ENCODE peak calls at places on chromosomes 3 and 15, in nine cellular contexts. Z is HL-60, L is AG04449, W is brain microvascular endothelial cell, K is B cell, J is foreskin keratinocyte, P is Calu3, M is fibroblast of lung, I is fibroblast of villous mesenchyme. O is an unnamed sample.

GRCh38 chr15:48414015-48414414 is 82.8 kb downstream of the DUT start:
- DNase-seq in I (peak; percentile 63), P (no peak), L (no peak), J (no peak), M (peak; percentile 57), K (no peak), W (no peak), Z (no peak), O (no peak)

GRCh38 chr3:191566469-191566868 is 105.5 kb downstream of the PYDC2 start:
- DNase-seq in L (no peak), P (no peak), M (no peak), K (no peak), I (no peak), W (no peak), Z (no peak), J (peak; percentile 83), O (no peak)

GRCh38 chr3:71031914-71032521 is 551.5 kb downstream of the FOXP1 start:
- DNase-seq in I (no peak), L (no peak), M (no peak), J (no peak), P (no peak), K (peak; percentile 16), W (no peak), Z (no peak), O (no peak)

GRCh38 chr3:112394008-112394616 is 61.2 kb downstream of the CD200 start:
- DNase-seq in K (no peak), I (peak; percentile 79), J (no peak), Z (no peak), L (no peak), P (no peak), W (no peak), M (peak; percentile 74), O (no peak)

GRCh38 chr15:74497584-74497983 is 36.6 kb upstream of the UBL7 start:
- DNase-seq in M (no peak), W (no peak), J (peak; percentile 78), L (no peak), P (no peak), K (no peak), I (no peak), Z (no peak), O (no peak)

GRCh38 chr3:162992741-162993140 is 1496.1 kb downstream of the OTOL1 start:
- DNase-seq in P (no peak), J (no peak), M (no peak), Z (no peak), L (no peak), I (no peak), W (no peak), K (no peak), O (no peak)

GRCh38 chr3:184578822-184579221 is 17.2 kb downstream of the EPHB3 start:
- DNase-seq in P (no peak), L (no peak), Z (no peak), J (no peak), W (no peak), I (no peak), K (no peak), M (no peak), O (no peak)

GRCh38 chr15:98953000-98953776 is 54.4 kb downstream of the PGPEP1L start:
- DNase-seq in Z (no peak), W (no peak), M (peak; percentile 76), P (no peak), J (no peak), K (no peak), L (no peak), I (no peak), O (no peak)

GRCh38 chr3:149453140-149453805 is 21.2 kb upstream of the TM4SF4 start:
- DNase-seq in K (no peak), Z (no peak), P (no peak), J (peak; percentile 48), L (no peak), W (no peak), I (no peak), M (no peak), O (no peak)

GRCh38 chr3:174767406-174767805 is 91.7 kb upstream of the NAALADL2 start:
- DNase-seq in P (no peak), M (no peak), J (no peak), W (peak; percentile 90), I (no peak), Z (no peak), L (no peak), K (no peak), O (no peak)

GRCh38 chr3:31544634-31545033 is 11.9 kb downstream of the STT3B start:
- DNase-seq in W (no peak), Z (no peak), P (no peak), J (no peak), K (no peak), M (peak; percentile 42), L (no peak), I (peak; percentile 96), O (no peak)

GRCh38 chr3:11784962-11785361 is 61.7 kb downstream of the TAMM41 start:
- DNase-seq in I (peak; percentile 51), W (no peak), M (no peak), P (no peak), Z (no peak), J (no peak), K (no peak), L (no peak), O (no peak)

GRCh38 chr3:169661567-169662214 is 1.8 kb downstream of the MECOM start:
- DNase-seq in I (no peak), Z (no peak), J (no peak), M (peak; percentile 51), K (no peak), L (no peak), W (peak; percentile 21), P (peak; percentile 61), O (no peak)

GRCh38 chr15:25613113-25613512 is 174.3 kb upstream of the UBE3A start:
- DNase-seq in M (no peak), P (no peak), Z (no peak), K (no peak), L (no peak), I (no peak), W (no peak), J (no peak), O (no peak)

GRCh38 chr3:43996379-43997301 is 245.0 kb upstream of the TOPAZ1 start:
- DNase-seq in I (no peak), Z (no peak), M (peak; percentile 59), P (peak; percentile 74), W (no peak), K (peak; percentile 63), L (no peak), J (no peak), O (no peak)
- TF ChIP-seq CTCF in I (peak; percentile 5), Z (no peak), M (no peak), P (no peak), W (peak; percentile 46), K (no peak), L (peak; percentile 61), J (peak; percentile 48), O (peak; percentile 13)

GRCh38 chr3:134126153-134126552 is 96.4 kb upstream of the SLCO2A1 start:
- DNase-seq in M (peak; percentile 14), Z (no peak), L (no peak), P (no peak), W (no peak), J (no peak), I (no peak), K (no peak), O (no peak)
- TF ChIP-seq CTCF in M (no peak), Z (no peak), L (no peak), P (no peak), W (peak; percentile 51), J (peak; percentile 53), I (peak; percentile 38), K (no peak), O (no peak)

GRCh38 chr15:75921732-75922703 is 18.3 kb downstream of the FBXO22 start:
- DNase-seq in P (peak; percentile 22), K (no peak), Z (no peak), L (peak; percentile 37), I (peak; percentile 98), M (peak; percentile 92), J (peak; percentile 64), W (peak; percentile 80), O (no peak)
- TF ChIP-seq CTCF in P (peak; percentile 18), K (no peak), Z (peak; percentile 6), L (peak; percentile 35), I (peak; percentile 53), M (peak; percentile 28), J (peak; percentile 70), W (peak; percentile 62), O (peak; percentile 60)

GRCh38 chr15:75723171-75723846 is 10.7 kb upstream of the CSPG4 start:
- DNase-seq in L (no peak), J (no peak), K (peak; percentile 13), M (no peak), Z (no peak), I (no peak), W (no peak), P (no peak), O (no peak)

GRCh38 chr15:75721923-75722870 is 9.5 kb upstream of the CSPG4 start:
- DNase-seq in M (no peak), J (no peak), Z (no peak), L (no peak), I (no peak), W (no peak), P (no peak), K (peak; percentile 21), O (no peak)

GRCh38 chr15:75720297-75720696 is 7.6 kb upstream of the CSPG4 start:
- DNase-seq in J (no peak), P (no peak), W (no peak), K (no peak), Z (no peak), I (no peak), M (no peak), L (no peak), O (no peak)

GRCh38 chr15:75721462-75721922 is 8.8 kb upstream of the CSPG4 start:
- DNase-seq in J (no peak), M (no peak), W (no peak), Z (no peak), K (no peak), I (no peak), L (no peak), P (no peak), O (no peak)

GRCh38 chr15:75720787-75721461 is 8.3 kb upstream of the CSPG4 start:
- DNase-seq in K (no peak), I (no peak), Z (no peak), J (peak; percentile 52), W (no peak), P (peak; percentile 93), L (no peak), M (no peak), O (no peak)
- TF ChIP-seq CTCF in K (peak; percentile 30), I (peak; percentile 26), Z (peak; percentile 52), J (peak; percentile 81), W (peak; percentile 69), P (peak; percentile 78), L (no peak), M (no peak), O (peak; percentile 42)

DNA sequence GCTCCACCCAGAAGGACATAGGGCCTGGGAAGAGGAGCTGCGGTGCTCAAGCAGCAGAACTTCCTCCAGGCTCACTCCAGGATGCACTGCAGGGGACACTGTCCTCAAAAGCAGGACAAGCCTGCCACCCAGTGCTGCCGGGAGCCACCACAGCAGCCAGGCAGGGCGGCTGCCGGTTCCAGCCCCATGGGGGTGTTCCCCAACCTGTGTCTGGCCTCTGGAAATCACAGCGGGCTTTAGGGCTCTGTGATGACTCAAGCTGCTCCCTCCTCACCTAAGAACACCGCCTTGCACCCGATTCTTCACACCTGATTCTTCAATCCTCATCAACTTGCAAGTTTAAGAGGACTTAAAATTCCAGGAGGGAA is 71.9 kb upstream of the SLC6A11 start:
- DNase-seq in P (peak; percentile 35), L (no peak), K (no peak), W (no peak), M (no peak), I (no peak), J (no peak), Z (no peak), O (no peak)
- TF ChIP-seq CTCF in P (no peak), L (peak; percentile 12), K (no peak), W (peak; percentile 20), M (no peak), I (no peak), J (peak; percentile 48), Z (peak; percentile 4), O (peak; percentile 29)

GRCh38 chr3:53823026-53823955 is 22.9 kb downstream of the CHDH start:
- DNase-seq in M (no peak), J (no peak), W (no peak), I (no peak), K (no peak), Z (no peak), P (no peak), L (no peak), O (no peak)
- TF ChIP-seq CTCF in M (no peak), J (no peak), W (no peak), I (no peak), K (no peak), Z (no peak), P (no peak), L (no peak), O (no peak)